ENCODE peak calls at places on chromosome 7, in four cellular contexts. M, U, S and P are unnamed samples.

GRCh38 chr7:111735661-111736323 is 173.5 kb upstream of the IMMP2L start:
- DNase-seq in M (peak), U (peak), S (no peak), P (peak)

GRCh38 chr7:44631458-44632115 is 25.2 kb downstream of the OGDH start:
- DNase-seq in M (no peak), U (no peak), S (no peak), P (no peak)

GRCh38 chr7:42091461-42092229 is 145.4 kb downstream of the GLI3 start:
- DNase-seq in M (no peak), S (no peak), U (no peak), P (no peak)

GRCh38 chr7:130971297-130971696 is 237.3 kb upstream of the KLF14 start:
- DNase-seq in S (no peak), U (no peak), M (no peak), P (no peak)

GRCh38 chr7:79436378-79436777 is 17.1 kb downstream of the MAGI2 start:
- DNase-seq in M (no peak), S (no peak), U (no peak), P (no peak)

GRCh38 chr7:26567263-26567662 is 275.6 kb downstream of the SNX10 start:
- DNase-seq in M (no peak), S (no peak), U (no peak), P (no peak)

GRCh38 chr7:154592392-154592791 is 410.5 kb downstream of the PAXIP1 start:
- DNase-seq in S (no peak), U (no peak), M (no peak), P (no peak)

GRCh38 chr7:135670179-135670578 is 7.9 kb downstream of the STMP1 start:
- DNase-seq in M (no peak), S (no peak), U (no peak), P (no peak)

GRCh38 chr7:120308171-120308570 is 35.2 kb downstream of the KCND2 start:
- DNase-seq in U (no peak), S (no peak), M (no peak), P (no peak)

GRCh38 chr7:15015545-15016314 is 113.2 kb upstream of the DGKB start:
- DNase-seq in U (peak), M (peak), S (peak), P (peak)

GRCh38 chr7:48390381-48391327 is 219.4 kb downstream of the ABCA13 start:
- DNase-seq in M (no peak), S (no peak), U (no peak), P (no peak)

GRCh38 chr7:128422856-128423255 is 13.1 kb upstream of the IMPDH1 start:
- DNase-seq in U (no peak), S (no peak), M (no peak), P (no peak)

GRCh38 chr7:95435422-95435780 is 573 bp upstream of the PON2 start:
- DNase-seq in M (no peak), S (no peak), U (no peak), P (no peak)

GRCh38 chr7:45078199-45078681 is 10.5 kb downstream of the NACAD start:
- DNase-seq in S (no peak), U (no peak), M (no peak), P (no peak)

GRCh38 chr7:49322476-49322875 is 398.1 kb downstream of the CDC14C start:
- DNase-seq in U (no peak), M (no peak), S (no peak), P (no peak)

GRCh38 chr7:16644624-16644986 is 949 bp downstream of the ANKMY2 start:
- DNase-seq in S (no peak), M (peak), U (peak), P (no peak)

GRCh38 chr7:47807126-47807525 is 141.1 kb downstream of the PKD1L1 start:
- DNase-seq in M (no peak), S (no peak), U (no peak), P (no peak)

GRCh38 chr7:100166317-100166940 is 2.0 kb downstream of the GAL3ST4 start:
- DNase-seq in U (no peak), S (no peak), M (no peak), P (no peak)

DNA sequence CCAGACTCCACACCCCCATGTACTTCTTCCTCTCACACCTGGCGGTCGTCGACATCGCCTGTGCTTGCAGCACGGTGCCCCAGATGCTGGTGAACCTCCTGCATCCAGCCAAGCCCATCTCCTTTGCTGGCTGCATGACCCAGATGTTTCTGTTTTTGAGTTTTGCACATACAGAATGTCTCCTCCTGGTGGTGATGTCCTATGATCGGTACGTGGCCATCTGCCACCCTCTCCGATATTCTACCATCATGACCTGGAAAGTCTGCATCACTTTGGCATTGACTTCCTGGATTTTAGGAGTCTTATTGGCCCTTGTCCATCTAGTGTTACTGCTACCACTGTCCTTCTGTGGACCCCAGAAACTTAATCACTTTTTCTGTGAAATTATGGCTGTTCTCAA is 4.8 kb downstream of the OR2A25 start:
- DNase-seq in U (no peak), M (no peak), S (no peak), P (no peak)
- TF ChIP-seq CTCF in U (peak), M (no peak), S (no peak), P (no peak)

GRCh38 chr7:75945297-75946168 is 30.6 kb downstream of the POR start:
- DNase-seq in S (no peak), M (no peak), U (no peak), P (no peak)
- TF ChIP-seq CTCF in S (no peak), M (no peak), U (no peak), P (no peak)

GRCh38 chr7:37284805-37285211 is 163.9 kb downstream of the ELMO1 start:
- DNase-seq in S (no peak), U (peak), M (peak), P (no peak)
- TF ChIP-seq CTCF in S (no peak), U (peak), M (peak), P (no peak)

DNA sequence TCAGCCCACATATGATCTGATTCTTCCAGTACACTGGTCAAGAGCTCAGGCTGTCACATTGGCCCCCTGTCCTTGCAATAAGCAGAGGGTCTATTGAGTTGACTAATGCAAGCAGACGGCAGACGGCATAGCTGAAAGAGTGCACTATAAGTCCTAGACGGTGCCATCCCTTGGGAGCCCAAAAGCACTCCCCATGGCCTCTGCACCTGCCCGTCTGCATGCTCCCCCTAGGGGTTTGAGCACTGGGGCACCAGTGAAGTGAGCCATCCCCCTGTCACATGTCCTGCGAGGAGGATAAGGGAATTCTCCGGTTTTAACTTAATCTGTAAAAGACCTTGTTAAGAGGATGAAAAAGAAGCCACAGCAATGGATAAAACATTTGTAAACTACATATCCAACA is 181.6 kb upstream of the PRSS1 start:
- DNase-seq in S (no peak), M (no peak), U (no peak), P (no peak)
- TF ChIP-seq CTCF in S (no peak), M (no peak), U (no peak), P (no peak)

GRCh38 chr7:3922175-3922635 is 621.2 kb downstream of the SDK1 start:
- DNase-seq in M (peak), S (peak), U (peak), P (peak)
- TF ChIP-seq CTCF in M (peak), S (no peak), U (peak), P (no peak)

DNA sequence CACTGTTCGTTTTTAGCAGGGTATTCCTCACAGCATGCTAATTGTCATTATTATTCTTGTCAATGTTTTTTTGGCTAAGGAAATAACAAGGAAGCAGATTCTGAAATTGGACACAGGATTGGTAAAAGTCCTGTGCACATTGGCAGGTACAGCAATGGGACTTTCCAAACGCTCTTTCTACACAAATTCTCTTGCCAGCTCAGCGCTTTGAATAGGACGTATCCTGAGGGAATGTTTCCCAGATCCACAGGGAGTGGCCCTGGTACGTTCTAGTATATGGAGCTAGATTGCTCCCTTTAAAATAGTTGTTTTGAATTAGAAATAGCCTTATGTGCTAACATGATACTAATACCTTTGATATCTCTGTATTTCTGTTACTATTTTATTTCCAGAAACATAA is 82.8 kb upstream of the GRB10 start:
- DNase-seq in S (no peak), M (no peak), U (no peak), P (no peak)
- TF ChIP-seq CTCF in S (no peak), M (no peak), U (no peak), P (no peak)

GRCh38 chr7:66493235-66494181 is 135.2 kb upstream of the KCTD7 start:
- DNase-seq in M (peak), U (peak), S (peak), P (peak)
- TF ChIP-seq CTCF in M (no peak), U (peak), S (no peak), P (peak)

GRCh38 chr7:98400538-98401427 is at the start of gene BAIAP2L1:
- DNase-seq in M (peak), U (peak), S (peak), P (no peak)
- TF ChIP-seq CTCF in M (peak), U (peak), S (peak), P (peak)

GRCh38 chr7:107563761-107564552 is at the start of the genes COG5 and DUS4L:
- DNase-seq in M (peak), S (no peak), U (peak), P (no peak)

GRCh38 chr7:107560898-107561516 is 2.7 kb downstream of the COG5 start:
- DNase-seq in M (no peak), S (no peak), U (no peak), P (no peak)

GRCh38 chr7:107563072-107563760 is 504 bp downstream of the COG5 start:
- DNase-seq in U (no peak), M (peak), S (no peak), P (no peak)

GRCh38 chr7:107555893-107556292 is 7.8 kb downstream of the COG5 start:
- DNase-seq in M (no peak), U (no peak), S (no peak), P (no peak)

GRCh38 chr7:107559864-107560263 is 3.9 kb downstream of the COG5 start:
- DNase-seq in M (no peak), U (no peak), S (no peak), P (no peak)
- TF ChIP-seq CTCF in M (no peak), U (no peak), S (no peak), P (no peak)

GRCh38 chr7:4612939-4613841 is 68.9 kb upstream of the FOXK1 start:
- DNase-seq in U (no peak), S (no peak), M (no peak), P (no peak)

GRCh38 chr7:4607321-4607729 is 74.8 kb upstream of the FOXK1 start:
- DNase-seq in U (no peak), M (no peak), S (no peak), P (no peak)

GRCh38 chr7:4612237-4612636 is 69.9 kb upstream of the FOXK1 start:
- DNase-seq in M (no peak), U (no peak), S (no peak), P (no peak)

GRCh38 chr7:4613855-4614548 is 68.1 kb upstream of the FOXK1 start:
- DNase-seq in M (no peak), U (no peak), S (peak), P (peak)

GRCh38 chr7:4610768-4611467 is 71.2 kb upstream of the FOXK1 start:
- DNase-seq in M (peak), S (peak), U (peak), P (no peak)
- TF ChIP-seq CTCF in M (peak), S (peak), U (peak), P (peak)